ENCODE peak calls at places on chromosomes 2 and 18, in seven cellular contexts. H is NCI-H1092; Q is GM20000; Y is naive thymus-derived CD4-positive, alpha-beta T cell; U is KBM-7; J is non-pigmented ciliary epithelial cell; C is smooth muscle cell of the brain vasculature. D is an unnamed sample.

GRCh38 chr2:56185101-56185581 is 1.4 kb downstream of the CCDC85A start:
- DNase-seq in H (peak; percentile 8), Q (no peak), Y (no peak), U (peak; percentile 9), J (no peak), C (no peak), D (no peak)

GRCh38 chr2:173079968-173080860 is 4.6 kb downstream of the MAP3K20 start:
- DNase-seq in H (no peak), Q (no peak), Y (no peak), U (no peak), J (peak; percentile 92), C (no peak), D (no peak)

GRCh38 chr2:13056259-13056843 is 339.6 kb downstream of the TRIB2 start:
- DNase-seq in H (no peak), Q (no peak), Y (no peak), U (no peak), J (no peak), C (no peak), D (no peak)

GRCh38 chr2:241019441-241020139 is 21.2 kb downstream of the SNED1 start:
- DNase-seq in H (no peak), Q (no peak), Y (no peak), U (no peak), J (no peak), C (no peak), D (no peak)

GRCh38 chr2:102296449-102296848 is 14.9 kb upstream of the IL1RL1 start:
- DNase-seq in H (no peak), Q (no peak), Y (no peak), U (no peak), J (no peak), C (no peak), D (no peak)

GRCh38 chr2:207253946-207254345 is 88.2 kb upstream of the KLF7 start:
- DNase-seq in H (no peak), Q (no peak), Y (no peak), U (no peak), J (peak; percentile 95), C (no peak), D (no peak)

GRCh38 chr2:30417253-30417652 is 29.8 kb upstream of the LCLAT1 start:
- DNase-seq in H (no peak), Q (no peak), Y (no peak), U (no peak), J (no peak), C (no peak), D (no peak)

GRCh38 chr2:160993543-160994090 is 166.6 kb upstream of the TANK start:
- DNase-seq in H (peak; percentile 35), Q (no peak), Y (no peak), U (no peak), J (no peak), C (peak; percentile 44), D (no peak)

GRCh38 chr18:58241877-58242276 is 197.9 kb downstream of the NEDD4L start:
- DNase-seq in H (peak; percentile 66), Q (no peak), Y (no peak), U (no peak), J (no peak), C (peak; percentile 40), D (no peak)

GRCh38 chr2:112737544-112738232 is 16.9 kb downstream of the NT5DC4 start:
- DNase-seq in H (no peak), Q (no peak), Y (no peak), U (no peak), J (no peak), C (no peak), D (no peak)

GRCh38 chr2:194104687-194105086 is 1552.3 kb upstream of the SLC39A10 start:
- DNase-seq in H (no peak), Q (peak; percentile 18), Y (no peak), U (peak; percentile 79), J (no peak), C (no peak), D (no peak)

GRCh38 chr2:187429989-187430388 is 18.1 kb downstream of the CALCRL start:
- DNase-seq in H (no peak), Q (no peak), Y (no peak), U (no peak), J (peak; percentile 77), C (peak; percentile 23), D (no peak)

GRCh38 chr2:71545572-71546274 is 92.4 kb downstream of the DYSF start:
- DNase-seq in H (peak; percentile 32), Q (peak; percentile 81), Y (peak; percentile 37), U (peak; percentile 83), J (no peak), C (peak; percentile 43), D (peak; percentile 5)

GRCh38 chr18:75698861-75699260 is 271.4 kb upstream of the SMIM21 start:
- DNase-seq in H (no peak), Q (no peak), Y (no peak), U (no peak), J (no peak), C (no peak), D (no peak)

GRCh38 chr2:30559544-30559943 is 112.5 kb downstream of the LCLAT1 start:
- DNase-seq in H (no peak), Q (no peak), Y (no peak), U (no peak), J (no peak), C (no peak), D (no peak)

GRCh38 chr2:108061485-108062042 is 75.2 kb downstream of the SLC5A7 start:
- DNase-seq in H (no peak), Q (no peak), Y (no peak), U (no peak), J (no peak), C (no peak), D (no peak)

GRCh38 chr2:162711832-162712540 is 126.6 kb downstream of the KCNH7 start:
- DNase-seq in H (no peak), Q (no peak), Y (no peak), U (no peak), J (no peak), C (no peak), D (no peak)

D was measured in central memory CD4-positive, alpha-beta T cell.